ENCODE peak calls at places on chromosomes 13 and 19, in seven cellular contexts. B, V, Z, K, T, E and D are unnamed samples.

GRCh38 chr19:51271015-51271600 is 20.2 kb downstream of the SIGLECL1 start:
- DNase-seq in E (no peak), T (no peak), K (no peak), V (no peak), B (no peak), Z (no peak), D (no peak)

GRCh38 chr19:35220315-35220921 is 8.1 kb downstream of the FAM187B start:
- DNase-seq in K (no peak), Z (no peak), B (no peak), E (no peak), T (no peak), V (no peak), D (no peak)

GRCh38 chr13:113533441-113533840 is 42.9 kb upstream of the DCUN1D2 start:
- DNase-seq in Z (no peak), B (no peak), E (no peak), T (no peak), K (no peak), V (no peak), D (no peak)

GRCh38 chr19:14554382-14554812 is 17.5 kb downstream of the NDUFB7 start:
- DNase-seq in Z (no peak), T (no peak), E (no peak), V (no peak), K (no peak), B (no peak), D (peak)

GRCh38 chr19:1066748-1067340 is at the start of gene ARHGAP45:
- DNase-seq in E (peak), V (no peak), K (peak), B (peak), Z (no peak), T (no peak), D (no peak)

GRCh38 chr19:17243854-17244617 is 1.7 kb downstream of the NR2F6 start:
- DNase-seq in T (no peak), E (no peak), B (no peak), K (peak), V (peak), Z (peak), D (no peak)

GRCh38 chr13:67857581-67858310 is 627.6 kb upstream of the PCDH9 start:
- DNase-seq in Z (no peak), B (no peak), T (no peak), K (no peak), E (no peak), V (no peak), D (no peak)

GRCh38 chr19:46067691-46068090 is 26.9 kb upstream of the IGFL4 start:
- DNase-seq in Z (no peak), B (no peak), K (no peak), E (no peak), V (no peak), T (no peak), D (no peak)

GRCh38 chr13:106499905-106500304 is 35.6 kb downstream of the EFNB2 start:
- DNase-seq in B (no peak), Z (peak), E (no peak), V (no peak), T (no peak), K (no peak), D (no peak)

GRCh38 chr13:84896128-84896527 is 903.1 kb downstream of the SLITRK6 start:
- DNase-seq in E (no peak), Z (peak), B (peak), T (peak), K (no peak), V (peak), D (no peak)

GRCh38 chr19:46515879-46516350 is 20.2 kb upstream of the PNMA8B start:
- DNase-seq in B (no peak), Z (peak), E (no peak), T (no peak), K (no peak), V (peak), D (no peak)

GRCh38 chr19:13079542-13079986 is 23.1 kb downstream of the LYL1 start:
- DNase-seq in E (no peak), T (no peak), V (no peak), K (peak), Z (no peak), B (no peak), D (no peak)

GRCh38 chr19:35754365-35755139 is 2.3 kb downstream of the HSPB6 start:
- DNase-seq in B (no peak), Z (no peak), E (no peak), K (no peak), T (no peak), V (no peak), D (no peak)

GRCh38 chr13:24035411-24035810 is 125.1 kb upstream of the SPATA13 start:
- DNase-seq in K (no peak), T (no peak), V (no peak), B (no peak), E (no peak), Z (no peak), D (no peak)

GRCh38 chr13:29282096-29282495 is 313.4 kb downstream of the SLC7A1 start:
- DNase-seq in T (no peak), E (no peak), Z (no peak), B (no peak), K (no peak), V (no peak), D (no peak)

GRCh38 chr13:33079960-33080359 is 63.7 kb downstream of the KL start:
- DNase-seq in B (no peak), K (no peak), E (no peak), Z (no peak), T (no peak), V (no peak), D (no peak)

GRCh38 chr13:98026457-98026857 is 73.0 kb downstream of the IPO5 start:
- DNase-seq in Z (peak), V (no peak), T (no peak), B (no peak), E (no peak), K (no peak), D (no peak)

GRCh38 chr19:45451181-45451849 is 16.5 kb upstream of the FOSB start:
- DNase-seq in Z (peak), B (no peak), K (no peak), E (no peak), T (no peak), V (no peak), D (no peak)

GRCh38 chr13:49308104-49308875 is 60.6 kb downstream of the CDADC1 start:
- DNase-seq in K (peak), V (no peak), Z (no peak), T (no peak), B (no peak), E (no peak), D (no peak)

GRCh38 chr13:110419391-110419791 is 112.3 kb downstream of the COL4A2 start:
- DNase-seq in V (no peak), K (no peak), B (no peak), T (no peak), Z (no peak), E (no peak), D (no peak)

GRCh38 chr13:75263741-75264407 is 218.1 kb downstream of the TBC1D4 start:
- DNase-seq in E (no peak), B (no peak), K (no peak), V (no peak), T (peak), Z (peak), D (no peak)

GRCh38 chr19:56111601-56112312 is 9.3 kb downstream of the ZNF787 start:
- DNase-seq in T (no peak), E (no peak), Z (no peak), B (no peak), K (peak), V (peak), D (no peak)

GRCh38 chr19:7397687-7398086 is 49.0 kb downstream of the ARHGEF18 start:
- DNase-seq in T (peak), E (no peak), K (no peak), V (no peak), Z (peak), B (no peak), D (no peak)

GRCh38 chr13:31629085-31629785 is 110.1 kb upstream of the RXFP2 start:
- DNase-seq in Z (peak), B (no peak), T (no peak), K (peak), E (no peak), V (no peak), D (no peak)

GRCh38 chr19:873084-874019 is 13.9 kb downstream of the CFD start:
- DNase-seq in K (no peak), T (no peak), Z (peak), V (peak), B (peak), E (peak), D (no peak)

GRCh38 chr13:101835920-101836319 is 383.4 kb downstream of the ITGBL1 start:
- DNase-seq in V (no peak), K (no peak), Z (no peak), B (no peak), T (no peak), E (no peak), D (no peak)

GRCh38 chr19:46471116-46471733 is at the start of gene PNMA8A:
- DNase-seq in T (no peak), V (peak), K (peak), Z (peak), E (no peak), B (no peak), D (peak)

GRCh38 chr19:991174-991931 is 7.2 kb downstream of the WDR18 start:
- DNase-seq in V (peak), B (peak), E (peak), T (no peak), Z (peak), K (no peak), D (no peak)

GRCh38 chr13:111217661-111218060 is 102.6 kb downstream of the ARHGEF7 start:
- DNase-seq in V (no peak), E (no peak), Z (no peak), T (no peak), B (no peak), K (no peak), D (no peak)

GRCh38 chr13:112532837-112533745 is 54.9 kb downstream of the TUBGCP3 start:
- DNase-seq in E (no peak), T (no peak), Z (no peak), B (no peak), V (no peak), K (no peak), D (no peak)

GRCh38 chr19:33665776-33666175 is 44.0 kb downstream of the CHST8 start:
- DNase-seq in E (no peak), B (no peak), V (no peak), K (no peak), Z (no peak), T (no peak), D (no peak)

GRCh38 chr19:48448563-48448962 is 2.8 kb downstream of the GRWD1 start:
- DNase-seq in E (no peak), T (no peak), K (no peak), V (no peak), B (no peak), Z (no peak), D (no peak)

GRCh38 chr19:15673176-15673654 is 328 bp downstream of the CYP4F12 start:
- DNase-seq in V (no peak), Z (no peak), K (peak), T (no peak), E (no peak), B (no peak), D (no peak)

GRCh38 chr19:57290970-57291369 is 10.7 kb downstream of the ZNF460 start:
- DNase-seq in K (no peak), B (no peak), E (no peak), T (no peak), Z (no peak), V (no peak), D (no peak)

GRCh38 chr19:4524808-4525562 is 6.7 kb upstream of the PLIN4 start:
- DNase-seq in K (peak), E (peak), B (peak), V (peak), T (no peak), Z (peak), D (no peak)

GRCh38 chr13:100542546-100543156 is 45.9 kb downstream of the GGACT start:
- DNase-seq in B (no peak), Z (peak), E (no peak), K (no peak), V (peak), T (peak), D (no peak)

GRCh38 chr19:1768248-1768647 is 14.9 kb downstream of the ONECUT3 start:
- DNase-seq in E (no peak), T (no peak), Z (peak), K (no peak), V (no peak), B (no peak), D (no peak)